ENCODE peak calls at places on chromosomes 5 and 9, in nine cellular contexts. One of them, this sample, is unnamed.

GRCh38 chr5:6328173-6328572 is 50.2 kb downstream of the MED10 start:
- DNase-seq in NCI-H2081: no peak
- DNase-seq in NCI-H1092 treated with DMSO at 0.1 percent for 48 hours: no peak
- DNase-seq in left ventricle myocardium superior: peak; percentile 35
- DNase-seq in MM.1S: peak; percentile 44
- DNase-seq in right cardiac atrium: no peak
- DNase-seq in mesenchymal stem cell: no peak
- DNase-seq in lower leg skin: no peak
- DNase-seq in ACHN: peak; percentile 42
- DNase-seq in this sample: no peak

GRCh38 chr5:131324311-131324710 is 60.5 kb downstream of the CDC42SE2 start:
- DNase-seq in ACHN: no peak
- DNase-seq in MM.1S: no peak
- DNase-seq in NCI-H1092 treated with DMSO at 0.1 percent for 48 hours: no peak
- DNase-seq in NCI-H2081: no peak
- DNase-seq in lower leg skin: no peak
- DNase-seq in mesenchymal stem cell: no peak
- DNase-seq in right cardiac atrium: no peak
- DNase-seq in left ventricle myocardium superior: no peak
- DNase-seq in this sample: no peak

GRCh38 chr5:170420809-170421412 is 31.7 kb upstream of the KCNMB1 start:
- DNase-seq in MM.1S: peak; percentile 60
- DNase-seq in NCI-H2081: peak; percentile 32
- DNase-seq in NCI-H1092 treated with DMSO at 0.1 percent for 48 hours: peak; percentile 39
- DNase-seq in left ventricle myocardium superior: peak; percentile 45
- DNase-seq in ACHN: peak; percentile 53
- DNase-seq in lower leg skin: peak; percentile 63
- DNase-seq in mesenchymal stem cell: peak; percentile 73
- DNase-seq in right cardiac atrium: peak; percentile 56
- DNase-seq in this sample: peak; percentile 54

GRCh38 chr5:27494845-27495244 is 456.5 kb upstream of the CDH9 start:
- DNase-seq in lower leg skin: no peak
- DNase-seq in NCI-H2081: no peak
- DNase-seq in MM.1S: no peak
- DNase-seq in NCI-H1092 treated with DMSO at 0.1 percent for 48 hours: no peak
- DNase-seq in left ventricle myocardium superior: no peak
- DNase-seq in right cardiac atrium: no peak
- DNase-seq in mesenchymal stem cell: peak; percentile 33
- DNase-seq in ACHN: no peak
- DNase-seq in this sample: no peak

GRCh38 chr9:136103651-136104487 is 8.8 kb upstream of the NACC2 start:
- DNase-seq in lower leg skin: no peak
- DNase-seq in right cardiac atrium: no peak
- DNase-seq in left ventricle myocardium superior: no peak
- DNase-seq in MM.1S: peak; percentile 45
- DNase-seq in NCI-H2081: peak; percentile 90
- DNase-seq in ACHN: no peak
- DNase-seq in NCI-H1092 treated with DMSO at 0.1 percent for 48 hours: no peak
- DNase-seq in mesenchymal stem cell: no peak
- DNase-seq in this sample: no peak

GRCh38 chr9:74078647-74079046 is 418.5 kb upstream of the RORB start:
- DNase-seq in right cardiac atrium: no peak
- DNase-seq in lower leg skin: no peak
- DNase-seq in left ventricle myocardium superior: no peak
- DNase-seq in mesenchymal stem cell: peak; percentile 35
- DNase-seq in MM.1S: no peak
- DNase-seq in NCI-H2081: no peak
- DNase-seq in ACHN: peak; percentile 88
- DNase-seq in NCI-H1092 treated with DMSO at 0.1 percent for 48 hours: no peak
- DNase-seq in this sample: peak; percentile 90

GRCh38 chr9:119370816-119371215 is 1.6 kb upstream of the BRINP1 start:
- DNase-seq in mesenchymal stem cell: peak; percentile 25
- DNase-seq in left ventricle myocardium superior: peak; percentile 55
- DNase-seq in NCI-H1092 treated with DMSO at 0.1 percent for 48 hours: no peak
- DNase-seq in ACHN: peak; percentile 61
- DNase-seq in right cardiac atrium: peak; percentile 52
- DNase-seq in lower leg skin: no peak
- DNase-seq in MM.1S: peak; percentile 25
- DNase-seq in NCI-H2081: no peak
- DNase-seq in this sample: peak; percentile 16

GRCh38 chr5:32233696-32234447 is 59.8 kb upstream of the GOLPH3 start:
- DNase-seq in mesenchymal stem cell: peak; percentile 57
- DNase-seq in NCI-H2081: peak; percentile 35
- DNase-seq in MM.1S: no peak
- DNase-seq in left ventricle myocardium superior: no peak
- DNase-seq in lower leg skin: no peak
- DNase-seq in NCI-H1092 treated with DMSO at 0.1 percent for 48 hours: no peak
- DNase-seq in ACHN: no peak
- DNase-seq in right cardiac atrium: no peak
- DNase-seq in this sample: peak; percentile 94

GRCh38 chr5:74355041-74355440 is 285.5 kb downstream of the ENC1 start:
- DNase-seq in lower leg skin: no peak
- DNase-seq in NCI-H1092 treated with DMSO at 0.1 percent for 48 hours: no peak
- DNase-seq in mesenchymal stem cell: no peak
- DNase-seq in left ventricle myocardium superior: no peak
- DNase-seq in NCI-H2081: no peak
- DNase-seq in right cardiac atrium: no peak
- DNase-seq in MM.1S: no peak
- DNase-seq in ACHN: no peak
- DNase-seq in this sample: no peak

GRCh38 chr5:57468481-57469165 is 14.0 kb downstream of the ACTBL2 start:
- DNase-seq in lower leg skin: no peak
- DNase-seq in mesenchymal stem cell: peak; percentile 84
- DNase-seq in right cardiac atrium: no peak
- DNase-seq in left ventricle myocardium superior: no peak
- DNase-seq in MM.1S: no peak
- DNase-seq in NCI-H2081: no peak
- DNase-seq in ACHN: no peak
- DNase-seq in NCI-H1092 treated with DMSO at 0.1 percent for 48 hours: no peak
- DNase-seq in this sample: no peak

GRCh38 chr5:179872356-179873160 is 13.9 kb upstream of the MRNIP start:
- DNase-seq in left ventricle myocardium superior: peak; percentile 26
- DNase-seq in NCI-H1092 treated with DMSO at 0.1 percent for 48 hours: no peak
- DNase-seq in right cardiac atrium: no peak
- DNase-seq in ACHN: no peak
- DNase-seq in MM.1S: no peak
- DNase-seq in lower leg skin: no peak
- DNase-seq in mesenchymal stem cell: no peak
- DNase-seq in NCI-H2081: no peak
- DNase-seq in this sample: no peak

GRCh38 chr5:173771058-173771742 is 116.9 kb upstream of the CPEB4 start:
- DNase-seq in mesenchymal stem cell: no peak
- DNase-seq in ACHN: no peak
- DNase-seq in right cardiac atrium: no peak
- DNase-seq in lower leg skin: no peak
- DNase-seq in NCI-H2081: no peak
- DNase-seq in MM.1S: no peak
- DNase-seq in left ventricle myocardium superior: no peak
- DNase-seq in NCI-H1092 treated with DMSO at 0.1 percent for 48 hours: no peak
- DNase-seq in this sample: no peak

GRCh38 chr9:123678038-123678877 is 251.7 kb downstream of the DENND1A start:
- DNase-seq in lower leg skin: no peak
- DNase-seq in right cardiac atrium: no peak
- DNase-seq in NCI-H1092 treated with DMSO at 0.1 percent for 48 hours: peak; percentile 96
- DNase-seq in NCI-H2081: peak; percentile 94
- DNase-seq in ACHN: no peak
- DNase-seq in left ventricle myocardium superior: no peak
- DNase-seq in MM.1S: no peak
- DNase-seq in mesenchymal stem cell: no peak
- DNase-seq in this sample: no peak

GRCh38 chr9:109576762-109577161 is 78.7 kb upstream of the PTPN3 start:
- DNase-seq in ACHN: no peak
- DNase-seq in right cardiac atrium: no peak
- DNase-seq in mesenchymal stem cell: no peak
- DNase-seq in left ventricle myocardium superior: no peak
- DNase-seq in NCI-H2081: no peak
- DNase-seq in lower leg skin: no peak
- DNase-seq in NCI-H1092 treated with DMSO at 0.1 percent for 48 hours: no peak
- DNase-seq in MM.1S: no peak
- DNase-seq in this sample: no peak

GRCh38 chr5:66828551-66829421 is 232.6 kb downstream of the MAST4 start:
- DNase-seq in ACHN: peak; percentile 19
- DNase-seq in mesenchymal stem cell: peak; percentile 83
- DNase-seq in lower leg skin: peak; percentile 58
- DNase-seq in right cardiac atrium: peak; percentile 65
- DNase-seq in left ventricle myocardium superior: peak; percentile 71
- DNase-seq in NCI-H1092 treated with DMSO at 0.1 percent for 48 hours: no peak
- DNase-seq in NCI-H2081: no peak
- DNase-seq in MM.1S: peak; percentile 44
- DNase-seq in this sample: peak; percentile 65

GRCh38 chr5:36206913-36207312 is 34.8 kb downstream of the NADK2 start:
- DNase-seq in MM.1S: no peak
- DNase-seq in NCI-H1092 treated with DMSO at 0.1 percent for 48 hours: no peak
- DNase-seq in left ventricle myocardium superior: no peak
- DNase-seq in right cardiac atrium: no peak
- DNase-seq in mesenchymal stem cell: no peak
- DNase-seq in NCI-H2081: no peak
- DNase-seq in lower leg skin: no peak
- DNase-seq in ACHN: no peak
- DNase-seq in this sample: no peak

GRCh38 chr9:127519301-127520166 is 68.2 kb downstream of the LRSAM1 start:
- DNase-seq in mesenchymal stem cell: peak; percentile 99
- DNase-seq in ACHN: peak; percentile 90
- DNase-seq in MM.1S: no peak
- DNase-seq in NCI-H2081: no peak
- DNase-seq in left ventricle myocardium superior: no peak
- DNase-seq in lower leg skin: no peak
- DNase-seq in NCI-H1092 treated with DMSO at 0.1 percent for 48 hours: no peak
- DNase-seq in right cardiac atrium: no peak
- DNase-seq in this sample: peak; percentile 97

GRCh38 chr5:105836263-105836662 is 1834.5 kb downstream of the EFNA5 start:
- DNase-seq in NCI-H2081: no peak
- DNase-seq in mesenchymal stem cell: peak; percentile 67
- DNase-seq in right cardiac atrium: no peak
- DNase-seq in lower leg skin: no peak
- DNase-seq in MM.1S: no peak
- DNase-seq in NCI-H1092 treated with DMSO at 0.1 percent for 48 hours: no peak
- DNase-seq in ACHN: no peak
- DNase-seq in left ventricle myocardium superior: no peak
- DNase-seq in this sample: no peak

GRCh38 chr9:35820076-35820475 is 5.2 kb upstream of the HINT2 start:
- DNase-seq in mesenchymal stem cell: no peak
- DNase-seq in right cardiac atrium: no peak
- DNase-seq in NCI-H1092 treated with DMSO at 0.1 percent for 48 hours: no peak
- DNase-seq in MM.1S: no peak
- DNase-seq in lower leg skin: no peak
- DNase-seq in ACHN: no peak
- DNase-seq in left ventricle myocardium superior: no peak
- DNase-seq in NCI-H2081: no peak
- DNase-seq in this sample: peak; percentile 39

GRCh38 chr5:57911466-57911865 is 428.9 kb upstream of the ACTBL2 start:
- DNase-seq in NCI-H1092 treated with DMSO at 0.1 percent for 48 hours: no peak
- DNase-seq in right cardiac atrium: no peak
- DNase-seq in lower leg skin: no peak
- DNase-seq in NCI-H2081: no peak
- DNase-seq in left ventricle myocardium superior: no peak
- DNase-seq in ACHN: no peak
- DNase-seq in MM.1S: no peak
- DNase-seq in mesenchymal stem cell: no peak
- DNase-seq in this sample: no peak

GRCh38 chr9:29160763-29161353 is 1587.6 kb upstream of the C9orf72 start:
- DNase-seq in lower leg skin: no peak
- DNase-seq in mesenchymal stem cell: no peak
- DNase-seq in right cardiac atrium: no peak
- DNase-seq in ACHN: no peak
- DNase-seq in NCI-H1092 treated with DMSO at 0.1 percent for 48 hours: no peak
- DNase-seq in NCI-H2081: peak; percentile 95
- DNase-seq in left ventricle myocardium superior: no peak
- DNase-seq in MM.1S: no peak
- DNase-seq in this sample: no peak

GRCh38 chr9:6630502-6631206 is 14.9 kb downstream of the GLDC start:
- DNase-seq in lower leg skin: no peak
- DNase-seq in right cardiac atrium: no peak
- DNase-seq in MM.1S: peak; percentile 92
- DNase-seq in NCI-H2081: no peak
- DNase-seq in ACHN: no peak
- DNase-seq in NCI-H1092 treated with DMSO at 0.1 percent for 48 hours: no peak
- DNase-seq in left ventricle myocardium superior: no peak
- DNase-seq in mesenchymal stem cell: no peak
- DNase-seq in this sample: no peak